ENCODE peak calls at places on chromosomes 11 and 22, in ten cellular contexts. Y is tibial nerve; W is CD8-positive, alpha-beta memory T cell; G is SJSA1; U is A549; V is dorsolateral prefrontal cortex; Z is IMR-90; M is psoas muscle; F is astrocyte; P is CD8-positive, alpha-beta T cell. I is an unnamed sample.

GRCh38 chr22:44366372-44367310 is 53.9 kb upstream of the SHISAL1 start:
- DNase-seq in M (peak), Y (no peak), G (peak), U (no peak), Z (peak), W (no peak), F (no peak), P (no peak), V (peak), I (no peak)

GRCh38 chr22:19892249-19892879 is 37.7 kb upstream of the GNB1L start:
- DNase-seq in P (peak), U (no peak), G (peak), V (no peak), M (no peak), Y (no peak), F (peak), Z (peak), W (no peak), I (no peak)

GRCh38 chr11:67696998-67697397 is 22.6 kb upstream of the ALDH3B2 start:
- DNase-seq in W (no peak), Z (no peak), Y (no peak), M (no peak), G (no peak), U (no peak), F (no peak), P (no peak), V (no peak), I (no peak)

GRCh38 chr22:18119409-18120110 is 9.0 kb downstream of the TUBA8 start:
- DNase-seq in P (no peak), F (no peak), Y (no peak), G (no peak), V (no peak), U (no peak), Z (no peak), W (no peak), M (peak), I (no peak)

GRCh38 chr22:19519041-19519926 is 4.9 kb downstream of the CLDN5 start:
- DNase-seq in F (no peak), M (no peak), U (no peak), W (no peak), Y (no peak), V (no peak), Z (no peak), P (no peak), G (no peak), I (no peak)

GRCh38 chr11:130599073-130599654 is 150.7 kb downstream of the ADAMTS15 start:
- DNase-seq in F (no peak), U (no peak), M (peak), G (no peak), Y (peak), P (no peak), Z (peak), W (no peak), V (no peak), I (no peak)

GRCh38 chr11:69383946-69384547 is 90.1 kb downstream of the MYEOV start:
- DNase-seq in U (no peak), W (no peak), F (no peak), M (no peak), V (no peak), Z (no peak), P (no peak), Y (no peak), G (no peak), I (no peak)

GRCh38 chr11:116148056-116148455 is 624.7 kb downstream of the BUD13 start:
- DNase-seq in G (no peak), U (no peak), F (no peak), P (no peak), Y (no peak), W (no peak), Z (no peak), V (no peak), M (no peak), I (no peak)

GRCh38 chr11:99020324-99021225 is at the start of gene CNTN5:
- DNase-seq in Z (peak), U (peak), V (peak), Y (peak), M (peak), G (no peak), P (no peak), F (no peak), W (no peak), I (no peak)

GRCh38 chr11:111540921-111541208 is 345 bp downstream of the LAYN start:
- DNase-seq in V (no peak), G (no peak), P (no peak), M (no peak), F (no peak), U (no peak), Z (no peak), Y (no peak), W (no peak), I (no peak)

GRCh38 chr22:38788417-38788816 is 5.5 kb downstream of the DNAL4 start:
- DNase-seq in M (no peak), W (no peak), Z (peak), F (peak), P (no peak), V (peak), G (no peak), Y (peak), U (peak), I (peak)

GRCh38 chr22:30249049-30250038 is 2.8 kb upstream of the LIF start:
- DNase-seq in Z (no peak), W (no peak), Y (peak), P (no peak), V (no peak), F (no peak), G (no peak), U (no peak), M (peak), I (no peak)

GRCh38 chr11:81874627-81875026 is 859.0 kb downstream of the FAM181B start:
- DNase-seq in Z (no peak), M (no peak), G (no peak), F (no peak), U (no peak), Y (no peak), V (no peak), W (no peak), P (no peak), I (no peak)

GRCh38 chr11:26102325-26102724 is 229.6 kb upstream of the ANO3 start:
- DNase-seq in M (no peak), V (no peak), G (no peak), U (no peak), P (no peak), F (no peak), W (no peak), Y (no peak), Z (no peak), I (no peak)

GRCh38 chr11:26109658-26110393 is 222.1 kb upstream of the ANO3 start:
- DNase-seq in Z (peak), F (no peak), V (no peak), P (no peak), G (no peak), Y (no peak), U (no peak), M (no peak), W (no peak), I (no peak)

GRCh38 chr11:26106713-26107112 is 225.2 kb upstream of the ANO3 start:
- DNase-seq in U (no peak), G (no peak), W (no peak), V (no peak), Y (no peak), M (no peak), Z (no peak), P (no peak), F (no peak), I (no peak)

GRCh38 chr11:26105762-26106423 is 226.0 kb upstream of the ANO3 start:
- DNase-seq in Z (no peak), U (no peak), W (no peak), G (no peak), M (no peak), F (no peak), Y (no peak), P (no peak), V (no peak), I (no peak)
- H3K27ac ChIP-seq in Z (no peak), U (no peak), W (no peak), G (no peak), M (no peak), F (no peak), Y (no peak), P (no peak), V (no peak), I (no peak)

GRCh38 chr11:102497061-102497460 is 33.5 kb downstream of the MMP7 start:
- DNase-seq in W (no peak), F (peak), P (no peak), Y (no peak), G (peak), Z (peak), U (no peak), M (no peak), V (no peak), I (no peak)

GRCh38 chr11:102495161-102496042 is 35.1 kb downstream of the MMP7 start:
- DNase-seq in P (peak), Y (no peak), G (peak), U (peak), W (peak), M (no peak), Z (peak), F (peak), V (no peak), I (peak)

DNA sequence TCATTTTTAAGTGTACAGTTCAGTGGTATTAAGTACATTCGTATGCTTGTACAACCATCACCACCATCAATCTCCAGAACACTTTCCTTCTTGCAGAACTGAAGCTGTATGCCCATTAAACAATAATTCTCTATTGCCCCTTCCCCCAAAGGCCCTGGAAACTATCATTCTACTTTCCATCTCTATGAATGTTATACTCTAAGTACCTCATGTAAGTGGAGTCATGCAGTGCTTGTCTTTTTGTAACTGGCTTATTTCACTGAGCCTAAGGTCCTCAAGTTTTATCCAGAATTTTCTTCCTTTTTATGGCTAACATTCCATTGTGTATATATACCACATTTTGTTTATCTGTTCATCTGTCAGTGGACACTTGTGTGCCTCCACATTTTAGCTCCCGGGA is 29.7 kb downstream of the MMP7 start:
- DNase-seq in F (no peak), Y (no peak), Z (no peak), U (no peak), V (no peak), P (no peak), M (no peak), G (no peak), W (no peak), I (no peak)
- H3K4me3 ChIP-seq in F (no peak), Y (no peak), Z (no peak), U (no peak), V (no peak), P (no peak), M (no peak), G (no peak), W (no peak), I (no peak)

DNA sequence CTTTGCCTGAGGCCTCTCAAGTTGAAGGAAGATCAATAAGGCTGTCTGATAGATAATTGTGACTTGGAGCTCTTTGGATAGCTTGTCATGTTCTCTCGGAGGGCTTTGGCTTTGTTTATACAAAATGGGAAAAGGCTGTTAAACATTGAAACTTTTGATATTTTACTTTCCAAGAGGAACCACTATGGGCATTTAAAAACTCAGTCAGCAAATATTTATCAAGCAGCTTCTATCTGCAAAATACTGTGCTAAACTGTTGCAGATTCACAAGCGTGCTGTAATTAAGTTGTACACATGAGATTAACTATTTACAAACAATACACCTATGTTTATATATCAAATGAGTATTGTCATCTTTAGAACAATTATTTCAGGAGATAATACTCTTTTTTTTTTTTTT is 34.5 kb upstream of the SORL1 start:
- DNase-seq in F (no peak), U (no peak), P (no peak), M (no peak), V (no peak), Z (no peak), G (no peak), Y (no peak), W (no peak), I (no peak)
- H3K27ac ChIP-seq in F (no peak), U (no peak), P (peak), M (peak), V (no peak), Z (no peak), G (no peak), Y (peak), W (no peak), I (no peak)

DNA sequence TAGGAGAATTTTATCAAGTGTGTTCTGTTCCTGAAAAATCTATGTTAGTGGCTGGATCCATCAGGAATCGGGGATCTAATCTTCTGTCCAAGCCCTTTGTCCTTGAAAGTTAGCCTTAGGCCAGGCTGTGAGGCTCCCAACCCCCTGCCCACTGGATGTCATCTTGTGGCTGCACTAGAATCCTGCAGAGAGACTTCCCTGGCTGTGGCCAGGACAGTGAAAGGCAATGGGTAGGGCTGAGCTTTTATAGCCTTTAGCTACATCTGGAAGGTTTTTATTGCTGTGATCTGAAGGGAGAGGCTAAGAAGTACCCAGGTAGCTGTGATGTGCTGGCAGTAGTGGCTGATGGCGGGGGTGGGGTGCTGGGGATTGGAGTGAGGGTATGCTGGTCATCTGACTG is 2.1 kb downstream of the OAF start:
- DNase-seq in W (no peak), V (no peak), P (no peak), G (no peak), Z (no peak), F (no peak), M (no peak), Y (no peak), U (no peak), I (no peak)
- H3K4me3 ChIP-seq in W (no peak), V (peak), P (no peak), G (no peak), Z (no peak), F (peak), M (peak), Y (peak), U (no peak), I (peak)

GRCh38 chr11:11750479-11750878 is 91.3 kb upstream of the USP47 start:
- DNase-seq in G (no peak), W (no peak), P (no peak), V (no peak), Z (no peak), U (no peak), M (no peak), Y (no peak), F (no peak), I (no peak)
- H3K27ac ChIP-seq in G (no peak), W (no peak), P (no peak), V (no peak), Z (no peak), U (no peak), M (no peak), Y (no peak), F (no peak), I (no peak)

DNA sequence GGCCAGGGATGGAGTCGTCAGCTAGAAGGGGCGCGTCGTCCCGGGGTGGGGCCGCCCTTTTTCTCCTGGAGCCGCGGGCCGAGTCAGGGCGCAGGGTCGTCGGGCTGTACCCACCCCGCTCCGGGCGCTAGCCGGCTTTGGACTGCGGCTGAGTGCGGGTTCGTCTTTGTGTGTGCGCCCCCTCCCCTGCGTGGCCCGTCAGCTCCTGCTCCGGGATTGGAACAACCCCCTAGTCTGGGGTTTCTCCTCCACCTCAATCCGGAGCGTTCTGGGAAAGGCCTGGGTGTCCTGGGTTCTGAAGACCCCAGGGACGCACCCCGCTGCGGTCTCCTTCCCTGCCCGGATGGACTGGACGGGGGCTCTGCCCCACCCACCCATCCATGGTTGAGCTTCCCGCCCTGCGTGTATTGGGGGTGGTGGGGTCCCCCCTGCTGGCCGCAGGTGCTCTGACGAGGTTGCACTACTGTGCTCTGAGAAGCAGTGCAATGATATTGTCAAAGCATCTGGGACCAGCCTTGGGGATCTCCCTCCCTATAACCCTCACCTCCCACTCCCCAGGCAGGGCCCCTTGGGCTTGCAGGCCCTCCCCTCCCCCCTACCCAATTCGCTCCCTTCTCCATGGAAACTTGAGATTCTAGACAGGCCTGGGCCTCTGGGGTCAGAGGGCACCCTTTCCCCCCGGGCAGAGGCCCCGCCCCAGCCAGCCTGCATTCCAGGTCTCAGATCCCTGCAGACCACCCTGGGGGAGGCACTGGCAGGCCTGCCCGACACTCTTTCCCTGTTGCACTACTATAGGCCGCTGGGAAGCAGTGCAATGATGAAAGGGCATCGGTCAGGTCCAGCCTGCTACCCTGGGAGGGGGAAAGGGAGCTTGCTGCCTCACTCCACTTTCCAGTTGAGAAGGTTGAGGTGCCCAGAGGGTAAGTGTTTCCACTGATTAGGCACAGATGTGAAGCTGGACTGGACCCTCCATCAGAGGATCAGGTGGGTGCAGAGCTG is 10.7 kb downstream of the SDF2L1 start:
- DNase-seq in U (no peak), W (no peak), F (no peak), Z (no peak), G (no peak), Y (no peak), M (no peak), V (no peak), P (no peak), I (no peak)
- H3K4me3 ChIP-seq in U (peak), W (peak), F (peak), Z (peak), G (peak), Y (peak), M (peak), V (peak), P (peak), I (peak)

I was measured in AG04450.